ENCODE peak calls at places on chromosomes 5 and 9, in ten cellular contexts. E is left ventricle myocardium inferior, Y is sigmoid colon, N is upper lobe of left lung, M is prostate gland, W is heart right ventricle, X is fibroblast of the aortic adventitia, K is body of pancreas, P is GM23338, T is coronary artery. O is an unnamed sample.

GRCh38 chr5:143405063-143405746 is 1.7 kb upstream of the NR3C1 start:
- DNase-seq in E (peak; percentile 89), N (peak; percentile 96), P (peak; percentile 86), Y (peak; percentile 92), M (peak; percentile 75), T (peak; percentile 92), X (peak; percentile 78), K (peak; percentile 86), W (peak; percentile 89), O (no peak)

GRCh38 chr9:127751269-127752054 is 16.4 kb upstream of the TOR2A start:
- DNase-seq in E (no peak), K (no peak), T (no peak), W (no peak), M (no peak), X (peak; percentile 35), Y (no peak), P (peak; percentile 72), N (no peak), O (no peak)

GRCh38 chr5:114450516-114450909 is 88.6 kb downstream of the KCNN2 start:
- DNase-seq in Y (no peak), P (no peak), N (no peak), E (no peak), K (peak; percentile 3), W (no peak), T (no peak), M (no peak), X (peak; percentile 8), O (no peak)

GRCh38 chr9:131546336-131547084 is 1.2 kb downstream of the PRRT1B start:
- DNase-seq in P (peak; percentile 79), W (no peak), X (no peak), E (no peak), Y (no peak), M (peak; percentile 23), T (no peak), K (no peak), N (peak; percentile 77), O (no peak)

GRCh38 chr9:18531127-18531526 is 57.2 kb downstream of the ADAMTSL1 start:
- DNase-seq in K (no peak), X (no peak), W (no peak), E (no peak), N (no peak), P (no peak), M (no peak), Y (no peak), T (no peak), O (no peak)

GRCh38 chr9:31733166-31733565 is 651.3 kb upstream of the ACO1 start:
- DNase-seq in Y (no peak), E (no peak), W (no peak), M (no peak), P (no peak), N (no peak), X (no peak), T (no peak), K (no peak), O (no peak)

GRCh38 chr5:54311178-54311811 is 922 bp upstream of the ARL15 start:
- DNase-seq in P (peak; percentile 42), T (no peak), K (no peak), W (no peak), M (peak; percentile 14), E (no peak), X (peak; percentile 32), N (no peak), Y (no peak), O (no peak)

GRCh38 chr5:9037048-9037447 is 508.8 kb downstream of the SEMA5A start:
- DNase-seq in W (no peak), E (no peak), K (no peak), M (no peak), Y (no peak), X (no peak), P (no peak), N (no peak), T (no peak), O (no peak)

GRCh38 chr5:392431-392988 is 50.5 kb upstream of the EXOC3 start:
- DNase-seq in N (peak; percentile 66), P (peak; percentile 47), K (peak; percentile 1), W (no peak), T (peak; percentile 59), M (no peak), E (no peak), Y (no peak), X (no peak), O (no peak)

GRCh38 chr5:140549237-140550144 is 2.0 kb downstream of the EIF4EBP3 start:
- DNase-seq in P (no peak), Y (peak; percentile 94), T (no peak), E (no peak), K (peak; percentile 80), M (peak; percentile 38), X (peak; percentile 73), W (no peak), N (no peak), O (no peak)

GRCh38 chr5:158873115-158873514 is 226.6 kb downstream of the EBF1 start:
- DNase-seq in T (no peak), P (no peak), N (no peak), W (no peak), E (no peak), Y (no peak), K (no peak), M (no peak), X (no peak), O (no peak)

GRCh38 chr9:7243838-7244237 is 486.1 kb downstream of the KDM4C start:
- DNase-seq in N (no peak), X (no peak), W (no peak), P (no peak), M (no peak), E (no peak), T (no peak), Y (no peak), K (no peak), O (no peak)

GRCh38 chr5:43007246-43007910 is 32.7 kb downstream of the ANXA2R start:
- DNase-seq in M (peak; percentile 89), W (peak; percentile 79), Y (peak; percentile 89), X (peak; percentile 98), P (peak; percentile 84), K (peak; percentile 71), N (peak; percentile 35), E (peak; percentile 85), T (peak; percentile 89), O (no peak)

GRCh38 chr9:87128008-87128623 is 180.8 kb upstream of the GAS1 start:
- DNase-seq in T (no peak), E (no peak), X (no peak), P (no peak), M (no peak), K (no peak), Y (no peak), W (no peak), N (no peak), O (no peak)

GRCh38 chr9:81861644-81862043 is 66.6 kb upstream of the SPATA31D4 start:
- DNase-seq in T (no peak), M (no peak), Y (no peak), N (no peak), P (no peak), X (peak; percentile 85), W (no peak), K (no peak), E (no peak), O (no peak)

GRCh38 chr9:81855538-81855937 is 72.7 kb upstream of the SPATA31D4 start:
- DNase-seq in X (peak; percentile 30), T (no peak), W (no peak), E (no peak), N (no peak), K (no peak), P (no peak), Y (no peak), M (no peak), O (no peak)

GRCh38 chr9:81860581-81860980 is 67.6 kb upstream of the SPATA31D4 start:
- DNase-seq in T (no peak), W (no peak), P (no peak), K (no peak), X (no peak), Y (no peak), E (no peak), M (no peak), N (no peak), O (no peak)
- H3K4me3 ChIP-seq in T (no peak overlapping the region), W (no peak overlapping the region), P (no peak overlapping the region), K (no peak overlapping the region), X (no peak overlapping the region), Y (no peak overlapping the region), E (no peak overlapping the region), M (no peak overlapping the region), N (no peak overlapping the region), O (no peak overlapping the region)

GRCh38 chr5:94788527-94788926 is 170.1 kb downstream of the SLF1 start:
- DNase-seq in P (no peak), X (no peak), Y (no peak), E (no peak), W (no peak), M (no peak), K (no peak), T (no peak), N (no peak), O (no peak)

GRCh38 chr5:94793113-94793815 is 174.8 kb downstream of the SLF1 start:
- DNase-seq in M (no peak), X (peak; percentile 77), Y (no peak), T (no peak), E (no peak), P (no peak), K (no peak), W (no peak), N (no peak), O (no peak)

GRCh38 chr5:94791787-94792186 is 173.3 kb downstream of the SLF1 start:
- DNase-seq in M (no peak), P (no peak), N (no peak), Y (no peak), E (no peak), K (no peak), X (no peak), W (peak; percentile 4), T (no peak), O (no peak)

DNA sequence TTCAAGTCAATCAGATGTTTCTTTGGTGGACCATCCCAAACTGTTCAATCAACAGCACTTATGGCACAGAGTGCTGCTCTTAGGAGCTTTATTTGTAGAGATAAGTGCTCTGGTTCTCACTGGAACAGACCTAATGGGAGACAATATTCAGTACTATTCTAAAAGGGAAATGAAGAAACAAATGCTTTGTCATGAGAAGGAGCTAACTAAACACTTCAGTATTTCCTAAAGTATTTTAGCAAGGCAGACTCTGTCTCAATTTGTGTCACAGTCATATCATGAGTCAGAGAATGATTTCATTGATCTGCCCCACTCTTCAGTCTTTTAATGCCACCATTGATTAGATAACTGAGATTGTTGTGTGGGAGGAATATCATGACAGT is 175.3 kb downstream of the SLF1 start:
- DNase-seq in K (no peak), E (no peak), M (no peak), P (no peak), W (no peak), Y (no peak), X (peak; percentile 50), T (no peak), N (no peak), O (no peak)
- H3K4me3 ChIP-seq in K (no peak overlapping the region), E (no peak overlapping the region), M (no peak overlapping the region), P (no peak overlapping the region), W (no peak overlapping the region), Y (no peak overlapping the region), X (no peak overlapping the region), T (no peak overlapping the region), N (no peak overlapping the region), O (no peak overlapping the region)

GRCh38 chr9:135715056-135715595 is 13.1 kb downstream of the KCNT1 start:
- DNase-seq in K (no peak), M (no peak), N (no peak), Y (no peak), E (no peak), P (no peak), T (no peak), X (no peak), W (no peak), O (no peak)
- H3K4me3 ChIP-seq in K (no peak overlapping the region), M (no peak overlapping the region), N (no peak overlapping the region), Y (no peak overlapping the region), E (no peak overlapping the region), P (peak overlapping the region; percentile 47), T (no peak overlapping the region), X (no peak overlapping the region), W (no peak overlapping the region), O (no peak overlapping the region)

GRCh38 chr5:91121347-91121993 is 261.6 kb downstream of the ARRDC3 start:
- DNase-seq in W (no peak), X (no peak), Y (peak; percentile 58), K (no peak), T (no peak), M (peak; percentile 56), N (no peak), P (no peak), E (no peak), O (no peak)
- H3K4me3 ChIP-seq in W (no peak overlapping the region), X (no peak overlapping the region), Y (no peak overlapping the region), K (no peak overlapping the region), T (no peak overlapping the region), M (no peak overlapping the region), N (no peak overlapping the region), P (no peak overlapping the region), E (no peak overlapping the region), O (no peak overlapping the region)

O was measured in epithelial cell of proximal tubule.